ENCODE peak calls at places on chromosome 9, in five cellular contexts. V is astrocyte of the spinal cord; U is CD8-positive, alpha-beta T cell; I is fibroblast of lung; T is progenitor cell of endocrine pancreas. P is an unnamed sample.

GRCh38 chr9:35696520-35697215 is 6.9 kb upstream of the TPM2 start:
- DNase-seq in V (peak), U (peak), I (peak), T (peak), P (peak)

GRCh38 chr9:2677927-2678889 is 39.1 kb upstream of the KCNV2 start:
- DNase-seq in V (no peak), U (no peak), I (no peak), T (no peak), P (no peak)

GRCh38 chr9:134967547-134967930 is 49.8 kb upstream of the FCN1 start:
- DNase-seq in V (no peak), U (no peak), I (peak), T (no peak), P (no peak)

GRCh38 chr9:109742759-109743388 is 37.1 kb upstream of the PALM2AKAP2 start:
- DNase-seq in V (peak), U (no peak), I (peak), T (no peak), P (no peak)

GRCh38 chr9:93612796-93613154 is 36.4 kb downstream of the PHF2 start:
- DNase-seq in V (no peak), U (no peak), I (no peak), T (no peak), P (no peak)

GRCh38 chr9:72906810-72907209 is 46.0 kb downstream of the ALDH1A1 start:
- DNase-seq in V (no peak), U (no peak), I (no peak), T (no peak), P (no peak)

GRCh38 chr9:126499005-126499910 is 114.5 kb upstream of the LMX1B start:
- DNase-seq in V (peak), U (peak), I (peak), T (no peak), P (peak)

GRCh38 chr9:72187296-72187695 is 38.1 kb downstream of the GDA start:
- DNase-seq in V (no peak), U (no peak), I (no peak), T (no peak), P (no peak)

GRCh38 chr9:35903049-35903448 is 3.0 kb upstream of the HRCT1 start:
- DNase-seq in V (peak), U (no peak), I (peak), T (no peak), P (no peak)

GRCh38 chr9:6473149-6473548 is 60.1 kb downstream of the UHRF2 start:
- DNase-seq in V (no peak), U (no peak), I (peak), T (no peak), P (no peak)

GRCh38 chr9:120151806-120152205 is 428.2 kb downstream of the CDK5RAP2 start:
- DNase-seq in V (no peak), U (no peak), I (no peak), T (no peak), P (no peak)

GRCh38 chr9:85212209-85212608 is 529.5 kb downstream of the AGTPBP1 start:
- DNase-seq in V (peak), U (no peak), I (no peak), T (no peak), P (no peak)

GRCh38 chr9:134793281-134793680 is 87.3 kb upstream of the FCN2 start:
- DNase-seq in V (peak), U (no peak), I (no peak), T (no peak), P (no peak)

GRCh38 chr9:84947412-84947972 is 278.0 kb downstream of the NTRK2 start:
- DNase-seq in V (no peak), U (no peak), I (no peak), T (no peak), P (no peak)

GRCh38 chr9:133449760-133450159 is 10.0 kb upstream of the CACFD1 start:
- DNase-seq in V (no peak), U (no peak), I (no peak), T (no peak), P (no peak)

GRCh38 chr9:130199605-130200004 is 27.4 kb downstream of the NCS1 start:
- DNase-seq in V (peak), U (no peak), I (peak), T (no peak), P (no peak)

GRCh38 chr9:131395027-131395744 is 1.3 kb downstream of the PRRC2B start:
- DNase-seq in V (peak), U (peak), I (no peak), T (no peak), P (no peak)

GRCh38 chr9:108911820-108912219 is 22.1 kb downstream of the ELP1 start:
- DNase-seq in V (no peak), U (no peak), I (no peak), T (no peak), P (no peak)

GRCh38 chr9:93209576-93210323 is 25.8 kb downstream of the WNK2 start:
- DNase-seq in V (no peak), U (no peak), I (no peak), T (no peak), P (no peak)

GRCh38 chr9:94782367-94783120 is 56.0 kb downstream of the AOPEP start:
- DNase-seq in V (peak), U (no peak), I (peak), T (no peak), P (no peak)

GRCh38 chr9:21415492-21416267 is 6.8 kb downstream of the IFNA8 start:
- DNase-seq in V (peak), U (no peak), I (no peak), T (no peak), P (no peak)

GRCh38 chr9:21412109-21412508 is 3.2 kb downstream of the IFNA8 start:
- DNase-seq in V (no peak), U (no peak), I (no peak), T (no peak), P (no peak)

GRCh38 chr9:21408817-21409216 is at the start of gene IFNA8:
- DNase-seq in V (no peak), U (no peak), I (no peak), T (no peak), P (no peak)

GRCh38 chr9:21414220-21414940 is 5.5 kb downstream of the IFNA8 start:
- DNase-seq in V (no peak), U (no peak), I (no peak), T (no peak), P (no peak)

DNA sequence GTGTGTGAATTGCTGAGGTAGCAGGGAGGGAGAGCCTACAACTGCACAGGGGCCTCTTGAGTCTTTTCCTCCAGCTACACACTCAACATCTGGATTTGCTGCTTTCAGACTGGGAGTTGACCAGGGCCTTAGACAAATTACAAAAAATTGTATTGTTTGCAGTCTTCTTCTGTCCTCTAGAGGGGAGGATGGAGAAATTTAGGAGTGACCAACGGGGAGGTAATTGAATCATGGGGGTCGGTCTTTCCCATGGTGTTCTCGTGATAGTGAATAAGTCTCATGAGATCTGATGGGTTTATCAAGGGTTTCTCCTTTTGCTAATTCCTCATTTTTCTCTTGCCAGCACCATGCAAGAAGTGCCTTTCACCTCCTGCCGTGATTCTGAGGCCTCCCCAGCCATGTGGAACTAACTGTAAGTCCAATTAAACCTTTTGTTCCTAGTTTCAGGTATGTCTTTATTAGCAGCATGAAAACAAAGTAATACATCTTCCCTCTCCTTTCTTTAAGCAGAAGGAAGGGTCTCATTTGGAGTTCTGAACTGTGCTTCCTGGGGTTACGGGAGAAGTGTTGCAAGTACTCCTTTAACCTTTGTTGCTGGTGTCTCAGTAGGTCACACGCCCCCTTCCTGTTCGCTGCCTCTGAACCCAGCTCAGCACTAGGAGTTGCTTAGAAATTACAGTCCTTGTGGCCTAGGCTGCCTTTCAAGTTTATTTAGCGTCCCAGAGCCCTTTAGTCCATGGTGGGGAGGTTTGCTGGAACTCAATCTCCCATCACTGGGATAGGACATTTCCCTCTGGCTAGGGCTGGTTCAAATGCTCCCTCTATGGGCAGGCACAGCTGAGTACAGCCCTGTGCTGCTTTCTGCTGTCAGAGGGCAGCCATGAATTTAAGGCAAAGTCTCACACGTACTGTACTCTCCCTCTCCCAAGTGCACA is 4.4 kb downstream of the IFNA8 start:
- DNase-seq in V (no peak), U (no peak), I (no peak), T (no peak), P (no peak)
- TF ChIP-seq CTCF in V (peak), U (no peak), I (peak), T (peak), P (peak)

DNA sequence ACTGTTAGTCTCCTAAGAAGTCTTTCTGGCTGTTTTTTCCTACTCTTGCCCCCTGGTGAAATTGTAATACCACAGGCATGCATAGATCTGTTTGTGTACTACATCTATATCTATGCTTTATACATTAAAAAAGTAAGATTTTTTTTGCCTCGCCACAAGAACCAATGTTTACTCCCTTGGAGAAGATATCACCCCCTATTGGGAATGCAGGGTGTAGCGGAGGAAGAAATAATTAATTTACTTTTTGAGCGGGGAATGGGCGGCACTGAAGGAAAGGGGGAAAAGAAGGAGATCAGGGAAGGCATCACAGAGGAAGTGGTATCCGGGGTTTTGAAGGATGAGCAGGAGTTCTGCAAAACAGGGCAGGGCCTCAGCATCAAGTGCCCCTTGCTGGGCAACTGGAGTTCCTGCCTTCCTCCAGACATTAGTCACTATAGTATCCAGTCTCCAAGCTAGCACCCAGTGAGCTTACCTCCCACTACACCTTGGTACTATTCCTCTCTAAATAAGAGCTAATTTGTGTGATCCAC is 134.9 kb downstream of the GABBR2 start:
- DNase-seq in V (no peak), U (no peak), I (no peak), T (no peak), P (no peak)
- TF ChIP-seq CTCF in V (no peak), U (no peak), I (no peak), T (no peak), P (peak)

GRCh38 chr9:88723751-88724150 is 188.8 kb downstream of the NXNL2 start:
- DNase-seq in V (no peak), U (no peak), I (no peak), T (no peak), P (no peak)

GRCh38 chr9:88721528-88722279 is 186.7 kb downstream of the NXNL2 start:
- DNase-seq in V (no peak), U (no peak), I (no peak), T (no peak), P (no peak)

GRCh38 chr9:88721028-88721427 is 186.1 kb downstream of the NXNL2 start:
- DNase-seq in V (no peak), U (no peak), I (peak), T (no peak), P (no peak)

GRCh38 chr9:88724241-88724805 is 189.3 kb downstream of the NXNL2 start:
- DNase-seq in V (no peak), U (no peak), I (no peak), T (no peak), P (no peak)

DNA sequence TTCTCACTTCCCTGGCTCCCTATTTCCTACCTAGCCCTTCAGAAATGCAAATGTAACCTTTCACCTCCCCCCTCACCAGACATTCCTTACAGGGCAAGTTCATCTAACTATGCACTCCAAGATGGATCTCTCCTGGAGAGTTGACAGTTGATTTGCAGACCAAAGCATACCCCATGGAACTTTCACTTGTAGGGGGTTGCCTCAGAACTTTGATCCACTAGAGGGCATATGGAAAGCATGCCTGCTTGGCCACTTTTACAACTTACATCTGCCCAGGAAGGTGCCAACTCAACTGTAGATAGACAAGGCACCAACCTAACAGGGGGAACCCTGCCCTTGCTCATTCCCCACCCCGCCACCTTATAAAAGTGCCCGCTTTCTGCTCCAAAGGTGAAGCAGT is 187.8 kb downstream of the NXNL2 start:
- DNase-seq in V (peak), U (no peak), I (peak), T (no peak), P (no peak)
- TF ChIP-seq CTCF in V (peak), U (no peak), I (peak), T (no peak), P (no peak)

GRCh38 chr9:137326436-137327060 is 24.5 kb upstream of the NRARP start:
- DNase-seq in V (no peak), U (no peak), I (no peak), T (no peak), P (no peak)

GRCh38 chr9:137325791-137326190 is 23.7 kb upstream of the NRARP start:
- DNase-seq in V (no peak), U (no peak), I (no peak), T (no peak), P (no peak)

GRCh38 chr9:137323531-137324331 is 21.7 kb upstream of the NRARP start:
- DNase-seq in V (no peak), U (no peak), I (no peak), T (no peak), P (no peak)

GRCh38 chr9:137321726-137322361 is 19.8 kb upstream of the NRARP start:
- DNase-seq in V (no peak), U (no peak), I (no peak), T (no peak), P (no peak)

DNA sequence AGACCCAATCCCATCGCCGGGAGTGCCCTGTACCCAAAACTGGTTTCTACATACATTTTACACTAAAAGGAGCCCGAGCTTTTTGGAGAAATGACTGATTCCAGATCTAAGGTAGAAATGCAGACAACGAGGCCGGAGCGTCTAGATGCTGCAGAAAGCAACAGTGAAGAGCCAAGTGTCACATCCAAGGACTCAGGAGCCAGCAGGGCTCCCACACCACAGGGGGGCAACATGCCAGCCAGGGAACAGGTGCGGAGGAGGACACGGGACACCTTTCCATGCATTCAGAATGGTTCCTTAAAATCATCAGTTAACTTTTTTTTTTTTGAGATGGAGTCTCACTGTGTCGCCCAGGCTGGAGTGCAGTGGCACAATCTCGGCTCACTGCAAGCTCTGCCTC is 23.1 kb upstream of the NRARP start:
- DNase-seq in V (no peak), U (no peak), I (no peak), T (no peak), P (no peak)
- TF ChIP-seq CTCF in V (no peak), U (no peak), I (no peak), T (no peak), P (no peak)

GRCh38 chr9:82539126-82539525 is 523.8 kb downstream of the RASEF start:
- DNase-seq in V (no peak), U (no peak), I (peak), T (no peak), P (no peak)
- TF ChIP-seq CTCF in V (no peak), U (no peak), I (no peak), T (no peak), P (no peak)

DNA sequence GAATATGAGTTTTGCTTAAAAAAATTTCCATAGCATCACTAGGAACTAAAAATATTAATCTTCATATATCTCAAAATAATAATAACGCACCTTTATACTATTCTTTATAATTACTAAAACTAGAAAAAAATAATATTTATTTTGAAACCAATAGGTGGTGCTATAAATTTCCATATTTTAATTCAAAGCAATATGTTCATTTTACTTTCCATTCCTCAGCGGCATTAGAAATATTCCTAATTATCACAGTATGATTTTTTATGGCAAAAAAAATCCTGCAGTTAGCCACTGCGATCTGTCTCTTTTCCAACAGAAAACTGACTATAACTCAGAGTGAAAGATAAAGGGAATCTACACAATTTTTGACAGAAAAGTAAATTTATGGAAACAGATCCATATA is 167.4 kb upstream of the MPDZ start:
- DNase-seq in V (no peak), U (no peak), I (peak), T (no peak), P (no peak)
- TF ChIP-seq CTCF in V (peak), U (no peak), I (no peak), T (no peak), P (peak)